ENCODE peak calls at places on chromosomes 11 and 22, in four cellular contexts. One of them, this sample, is unnamed.
A peak's percentile ranks its signal among the peaks of the same experiment; 100 is the strongest.

GRCh38 chr11:118076754-118077281 is at the start of gene TMPRSS4:
- DNase-seq in GM12878: no peak
- DNase-seq in HepG2: no peak
- DNase-seq in K562: no peak
- DNase-seq in this sample: no peak

GRCh38 chr22:32337015-32337414 is 20.7 kb upstream of the RFPL3 start:
- DNase-seq in K562: no peak
- DNase-seq in HepG2: no peak
- DNase-seq in GM12878: no peak
- DNase-seq in this sample: peak; percentile 35

GRCh38 chr11:58316142-58316541 is 42.7 kb downstream of the OR5B17 start:
- DNase-seq in K562: no peak
- DNase-seq in GM12878: no peak
- DNase-seq in HepG2: no peak
- DNase-seq in this sample: no peak

GRCh38 chr11:129729823-129730222 is 85.8 kb upstream of the TMEM45B start:
- DNase-seq in K562: no peak
- DNase-seq in HepG2: no peak
- DNase-seq in GM12878: no peak
- DNase-seq in this sample: no peak

GRCh38 chr22:36562261-36562835 is 33.4 kb upstream of the EIF3D start:
- DNase-seq in HepG2: no peak
- DNase-seq in K562: peak; percentile 16
- DNase-seq in GM12878: no peak
- DNase-seq in this sample: no peak

GRCh38 chr11:118230088-118230487 is 5.3 kb upstream of the JAML start:
- DNase-seq in K562: no peak
- DNase-seq in HepG2: no peak
- DNase-seq in GM12878: no peak
- DNase-seq in this sample: no peak

GRCh38 chr11:35802221-35802620 is 139.6 kb downstream of the TRIM44 start:
- DNase-seq in GM12878: no peak
- DNase-seq in HepG2: no peak
- DNase-seq in K562: no peak
- DNase-seq in this sample: no peak

GRCh38 chr11:67409781-67410368 is 5.6 kb upstream of the CARNS1 start:
- DNase-seq in K562: peak; percentile 31
- DNase-seq in GM12878: no peak
- DNase-seq in HepG2: peak; percentile 61
- DNase-seq in this sample: peak; percentile 80

GRCh38 chr11:94117871-94118270 is 10.8 kb upstream of the PANX1 start:
- DNase-seq in HepG2: no peak
- DNase-seq in K562: no peak
- DNase-seq in GM12878: no peak
- DNase-seq in this sample: no peak

GRCh38 chr22:43389227-43389836 is 22.5 kb upstream of the MPPED1 start:
- DNase-seq in GM12878: no peak
- DNase-seq in K562: no peak
- DNase-seq in HepG2: peak; percentile 51
- DNase-seq in this sample: no peak

GRCh38 chr11:61954106-61955030 is 4.2 kb downstream of the BEST1 start:
- DNase-seq in K562: peak; percentile 59
- DNase-seq in GM12878: no peak
- DNase-seq in HepG2: no peak
- DNase-seq in this sample: peak; percentile 53

GRCh38 chr11:66707486-66707885 is 21.5 kb downstream of the SPTBN2 start:
- DNase-seq in HepG2: no peak
- DNase-seq in GM12878: no peak
- DNase-seq in K562: no peak
- DNase-seq in this sample: no peak

GRCh38 chr11:111329306-111330204 is 31.2 kb downstream of the POU2AF3 start:
- DNase-seq in GM12878: no peak
- DNase-seq in HepG2: no peak
- DNase-seq in K562: no peak
- DNase-seq in this sample: no peak

GRCh38 chr11:48116437-48116836 is 100.2 kb upstream of the OR4B1 start:
- DNase-seq in HepG2: no peak
- DNase-seq in K562: no peak
- DNase-seq in GM12878: no peak
- DNase-seq in this sample: no peak

GRCh38 chr11:100861221-100861620 is 174.1 kb downstream of the ARHGAP42 start:
- DNase-seq in K562: peak; percentile 10
- DNase-seq in HepG2: no peak
- DNase-seq in GM12878: no peak
- DNase-seq in this sample: no peak

GRCh38 chr11:130420478-130421198 is 7.8 kb downstream of the ADAMTS8 start:
- DNase-seq in K562: no peak
- DNase-seq in GM12878: no peak
- DNase-seq in HepG2: no peak
- DNase-seq in this sample: no peak

GRCh38 chr11:20729597-20730095 is 60.3 kb downstream of the NELL1 start:
- DNase-seq in HepG2: no peak
- DNase-seq in GM12878: no peak
- DNase-seq in K562: no peak
- DNase-seq in this sample: no peak

GRCh38 chr11:86152901-86153300 is 84.0 kb upstream of the PICALM start:
- DNase-seq in K562: no peak
- DNase-seq in HepG2: no peak
- DNase-seq in GM12878: no peak
- DNase-seq in this sample: no peak

GRCh38 chr11:86152006-86152862 is 83.3 kb upstream of the PICALM start:
- DNase-seq in K562: no peak
- DNase-seq in HepG2: no peak
- DNase-seq in GM12878: no peak
- DNase-seq in this sample: no peak

GRCh38 chr11:86149813-86150212 is 80.9 kb upstream of the PICALM start:
- DNase-seq in GM12878: no peak
- DNase-seq in K562: no peak
- DNase-seq in HepG2: no peak
- DNase-seq in this sample: no peak

GRCh38 chr11:86150826-86151187 is 81.9 kb upstream of the PICALM start:
- DNase-seq in K562: no peak
- DNase-seq in HepG2: no peak
- DNase-seq in GM12878: no peak
- DNase-seq in this sample: no peak

DNA sequence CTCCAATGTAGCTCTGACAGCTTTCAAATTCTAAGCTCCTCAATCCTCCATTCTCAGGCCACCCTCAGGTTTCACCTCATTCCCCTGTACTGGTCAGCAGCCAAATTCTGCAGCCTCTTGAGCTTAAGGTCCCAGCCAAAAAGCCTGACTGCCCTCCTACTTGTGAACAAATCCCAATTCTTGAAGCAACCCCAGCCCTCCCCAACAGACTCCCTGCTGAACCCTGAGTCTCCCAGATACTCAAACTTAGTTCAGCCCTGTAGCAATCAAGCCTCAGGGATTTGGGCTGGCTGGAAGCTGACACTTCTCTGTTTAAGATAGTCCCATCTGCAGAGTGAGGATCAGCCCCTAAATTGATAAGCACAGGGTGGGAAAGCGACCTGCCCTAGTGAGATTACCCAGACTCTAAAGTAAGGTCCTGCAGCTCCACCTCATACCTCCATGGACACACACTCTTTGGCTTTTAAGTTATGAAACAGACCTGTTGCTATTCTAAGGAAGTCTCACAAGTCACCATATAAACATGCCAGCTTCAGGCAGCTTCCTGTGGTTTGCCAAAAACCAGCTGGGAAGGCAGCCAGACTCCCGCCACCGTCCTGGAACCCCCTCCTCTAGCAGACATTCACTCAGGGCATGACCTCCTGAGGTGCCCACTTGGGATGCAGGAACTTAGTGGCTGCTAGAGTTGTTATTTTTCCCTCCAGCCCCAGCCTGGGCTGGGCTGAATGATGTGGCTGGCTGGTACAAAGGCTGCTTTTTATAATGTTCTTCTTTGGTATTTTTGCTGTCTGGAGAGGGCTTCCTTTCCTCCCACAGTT is 82.5 kb upstream of the PICALM start:
- DNase-seq in GM12878: no peak
- DNase-seq in HepG2: no peak
- DNase-seq in K562: peak; percentile 76
- DNase-seq in this sample: no peak
- TF ChIP-seq HDAC6 in GM12878: no peak
- TF ChIP-seq HDAC6 in HepG2: no peak
- TF ChIP-seq HDAC6 in K562: no peak
- TF ChIP-seq HDAC6 in this sample: no peak

GRCh38 chr11:16891170-16891569 is 123.0 kb downstream of the PLEKHA7 start:
- DNase-seq in K562: no peak
- DNase-seq in GM12878: no peak
- DNase-seq in HepG2: no peak
- DNase-seq in this sample: no peak
- TF ChIP-seq HDAC6 in K562: no peak
- TF ChIP-seq HDAC6 in GM12878: no peak
- TF ChIP-seq HDAC6 in HepG2: no peak
- TF ChIP-seq HDAC6 in this sample: no peak

GRCh38 chr22:41240377-41241132 is at the start of gene CHADL:
- DNase-seq in GM12878: no peak
- DNase-seq in K562: no peak
- DNase-seq in HepG2: peak; percentile 58
- DNase-seq in this sample: no peak

GRCh38 chr22:41239443-41240128 is 1.1 kb downstream of the CHADL start:
- DNase-seq in HepG2: no peak
- DNase-seq in K562: no peak
- DNase-seq in GM12878: no peak
- DNase-seq in this sample: no peak

GRCh38 chr22:41237707-41238569 is 2.8 kb downstream of the CHADL start:
- DNase-seq in K562: no peak
- DNase-seq in GM12878: peak; percentile 21
- DNase-seq in HepG2: no peak
- DNase-seq in this sample: no peak

GRCh38 chr22:41237036-41237706 is 3.6 kb downstream of the CHADL start:
- DNase-seq in GM12878: no peak
- DNase-seq in K562: no peak
- DNase-seq in HepG2: no peak
- DNase-seq in this sample: peak; percentile 85

DNA sequence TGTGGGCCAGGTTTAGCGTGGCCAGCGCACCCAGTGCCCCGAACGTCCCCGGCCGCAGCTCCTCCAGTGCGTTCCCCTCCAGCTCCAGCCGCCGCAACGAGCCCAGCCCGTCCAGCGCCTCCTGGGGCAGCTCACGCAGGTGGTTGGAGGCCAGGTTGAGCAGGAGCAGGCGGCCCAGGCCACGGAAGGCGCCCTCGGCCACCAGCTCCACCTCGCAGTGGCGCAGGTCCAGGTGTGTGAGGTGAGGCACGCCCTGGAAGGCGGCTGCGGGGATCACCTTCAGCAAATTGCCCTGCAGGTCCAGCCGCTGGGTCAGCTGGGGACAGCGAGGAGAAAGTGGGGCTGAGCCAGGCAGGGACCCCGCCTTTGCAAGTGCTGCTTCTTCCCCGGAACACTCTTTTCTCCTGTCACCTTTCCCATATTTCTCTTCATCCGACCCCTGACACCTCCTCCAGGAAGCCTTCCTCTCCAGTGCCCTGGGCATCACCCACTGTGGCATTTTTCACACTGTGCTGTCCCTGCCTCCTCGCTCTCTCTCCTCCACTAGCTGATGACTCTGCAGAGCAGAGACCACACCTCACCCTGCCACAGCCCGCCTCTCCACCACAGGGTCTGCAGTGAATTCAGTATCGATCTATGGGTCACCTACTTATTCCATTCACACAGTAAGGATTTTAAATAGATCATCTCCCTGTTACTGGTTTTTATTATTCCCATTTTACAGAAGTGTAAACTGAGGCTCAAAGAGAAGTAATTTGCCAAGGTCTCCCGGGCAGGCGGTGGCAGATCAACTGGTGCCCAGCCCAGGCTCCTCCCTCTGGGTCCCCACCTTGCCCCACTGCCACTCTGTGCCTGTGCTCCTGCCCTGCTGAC is 1.9 kb downstream of the CHADL start:
- DNase-seq in HepG2: no peak
- DNase-seq in GM12878: no peak
- DNase-seq in K562: no peak
- DNase-seq in this sample: no peak
- TF ChIP-seq HDAC6 in HepG2: no peak
- TF ChIP-seq HDAC6 in GM12878: no peak
- TF ChIP-seq HDAC6 in K562: no peak
- TF ChIP-seq HDAC6 in this sample: no peak

GRCh38 chr22:44628856-44629255 is 73.1 kb upstream of the PRR5 start:
- DNase-seq in K562: no peak
- DNase-seq in HepG2: no peak
- DNase-seq in GM12878: no peak
- DNase-seq in this sample: no peak
- TF ChIP-seq HDAC6 in K562: no peak
- TF ChIP-seq HDAC6 in HepG2: no peak
- TF ChIP-seq HDAC6 in GM12878: no peak
- TF ChIP-seq HDAC6 in this sample: no peak

GRCh38 chr11:72426758-72427157 is 7.6 kb downstream of the CLPB start:
- DNase-seq in GM12878: no peak
- DNase-seq in K562: no peak
- DNase-seq in HepG2: no peak
- DNase-seq in this sample: no peak

GRCh38 chr11:72426054-72426757 is 8.1 kb downstream of the CLPB start:
- DNase-seq in GM12878: no peak
- DNase-seq in HepG2: no peak
- DNase-seq in K562: no peak
- DNase-seq in this sample: no peak

GRCh38 chr11:72422414-72422813 is 11.9 kb downstream of the CLPB start:
- DNase-seq in GM12878: no peak
- DNase-seq in HepG2: peak; percentile 88
- DNase-seq in K562: no peak
- DNase-seq in this sample: no peak

GRCh38 chr11:72423840-72424239 is 10.5 kb downstream of the CLPB start:
- DNase-seq in K562: no peak
- DNase-seq in HepG2: no peak
- DNase-seq in GM12878: no peak
- DNase-seq in this sample: no peak

GRCh38 chr11:72425053-72425980 is 9.0 kb downstream of the CLPB start:
- DNase-seq in K562: no peak
- DNase-seq in GM12878: no peak
- DNase-seq in HepG2: no peak
- DNase-seq in this sample: no peak
- TF ChIP-seq HDAC6 in K562: no peak
- TF ChIP-seq HDAC6 in GM12878: no peak
- TF ChIP-seq HDAC6 in HepG2: no peak
- TF ChIP-seq HDAC6 in this sample: no peak

GRCh38 chr22:38419121-38419863 is 35.7 kb downstream of the KCNJ4 start:
- DNase-seq in HepG2: no peak
- DNase-seq in GM12878: no peak
- DNase-seq in K562: no peak
- DNase-seq in this sample: no peak
- TF ChIP-seq HDAC6 in HepG2: no peak
- TF ChIP-seq HDAC6 in GM12878: no peak
- TF ChIP-seq HDAC6 in K562: no peak
- TF ChIP-seq HDAC6 in this sample: no peak

This sample was measured in H1.